ENCODE peak calls at places on chromosomes 11 and 22, in four cellular contexts. One of them, this sample, is unnamed.

GRCh38 chr22:38104084-38104483 is 6.4 kb downstream of the BAIAP2L2 start:
- DNase-seq in GM12878: no peak
- DNase-seq in HL-60: peak
- DNase-seq in K562: peak
- DNase-seq in this sample: no peak

GRCh38 chr22:25130462-25130861 is 69.2 kb upstream of the CRYBB3 start:
- DNase-seq in GM12878: no peak
- DNase-seq in HL-60: no peak
- DNase-seq in K562: no peak
- DNase-seq in this sample: no peak

GRCh38 chr11:86636275-86636674 is 36.1 kb downstream of the ME3 start:
- DNase-seq in GM12878: no peak
- DNase-seq in HL-60: no peak
- DNase-seq in K562: no peak
- DNase-seq in this sample: no peak

GRCh38 chr11:18907391-18907790 is 31.8 kb downstream of the MRGPRX1 start:
- DNase-seq in GM12878: no peak
- DNase-seq in HL-60: no peak
- DNase-seq in K562: no peak
- DNase-seq in this sample: no peak

GRCh38 chr11:119340335-119341221 is at the start of gene C1QTNF5:
- DNase-seq in GM12878: no peak
- DNase-seq in HL-60: no peak
- DNase-seq in K562: no peak
- DNase-seq in this sample: no peak

GRCh38 chr11:119734788-119735187 is 5.8 kb upstream of the NECTIN1 start:
- DNase-seq in GM12878: no peak
- DNase-seq in HL-60: no peak
- DNase-seq in K562: no peak
- DNase-seq in this sample: no peak

GRCh38 chr22:39316440-39317083 is 2.9 kb downstream of the RPL3 start:
- DNase-seq in GM12878: peak
- DNase-seq in HL-60: peak
- DNase-seq in K562: peak
- DNase-seq in this sample: no peak

GRCh38 chr22:43829448-43829821 is 17.3 kb upstream of the EFCAB6 start:
- DNase-seq in GM12878: no peak
- DNase-seq in HL-60: no peak
- DNase-seq in K562: no peak
- DNase-seq in this sample: no peak

GRCh38 chr11:77823775-77824174 is 2.8 kb downstream of the AAMDC start:
- DNase-seq in GM12878: no peak
- DNase-seq in HL-60: no peak
- DNase-seq in K562: no peak
- DNase-seq in this sample: no peak

GRCh38 chr22:45997077-45997774 is 20.3 kb upstream of the WNT7B start:
- DNase-seq in GM12878: no peak
- DNase-seq in HL-60: peak
- DNase-seq in K562: no peak
- DNase-seq in this sample: peak

GRCh38 chr22:38097557-38098409 is 12.7 kb downstream of the BAIAP2L2 start:
- DNase-seq in GM12878: no peak
- DNase-seq in HL-60: no peak
- DNase-seq in K562: peak
- DNase-seq in this sample: no peak

GRCh38 chr11:26247340-26247739 is 84.6 kb upstream of the ANO3 start:
- DNase-seq in GM12878: no peak
- DNase-seq in HL-60: no peak
- DNase-seq in K562: no peak
- DNase-seq in this sample: no peak

GRCh38 chr11:6259638-6260019 is at the start of gene CCKBR:
- DNase-seq in GM12878: no peak
- DNase-seq in HL-60: no peak
- DNase-seq in K562: no peak
- DNase-seq in this sample: no peak

GRCh38 chr11:132126973-132127900 is 756.8 kb downstream of the NTM start:
- DNase-seq in GM12878: no peak
- DNase-seq in HL-60: no peak
- DNase-seq in K562: no peak
- DNase-seq in this sample: no peak

GRCh38 chr11:107844041-107844440 is 14.5 kb downstream of the SLC35F2 start:
- DNase-seq in GM12878: no peak
- DNase-seq in HL-60: no peak
- DNase-seq in K562: no peak
- DNase-seq in this sample: no peak

GRCh38 chr22:24542641-24543040 is 12.3 kb downstream of the GUCD1 start:
- DNase-seq in GM12878: no peak
- DNase-seq in HL-60: no peak
- DNase-seq in K562: no peak
- DNase-seq in this sample: no peak

GRCh38 chr11:104668797-104669463 is 229.3 kb downstream of the CASP12 start:
- DNase-seq in GM12878: no peak
- DNase-seq in HL-60: no peak
- DNase-seq in K562: no peak
- DNase-seq in this sample: no peak

GRCh38 chr11:569273-569885 is 6.9 kb upstream of the PHRF1 start:
- DNase-seq in GM12878: no peak
- DNase-seq in HL-60: no peak
- DNase-seq in K562: no peak
- DNase-seq in this sample: no peak

GRCh38 chr11:71426413-71426812 is 21.8 kb downstream of the DHCR7 start:
- DNase-seq in GM12878: peak
- DNase-seq in HL-60: no peak
- DNase-seq in K562: no peak
- DNase-seq in this sample: no peak

GRCh38 chr11:104105155-104105554 is 58.8 kb downstream of the PDGFD start:
- DNase-seq in GM12878: no peak
- DNase-seq in HL-60: no peak
- DNase-seq in K562: no peak
- DNase-seq in this sample: no peak

GRCh38 chr11:111388431-111388830 is 9.4 kb upstream of the POU2AF1 start:
- DNase-seq in GM12878: no peak
- DNase-seq in HL-60: no peak
- DNase-seq in K562: no peak
- DNase-seq in this sample: no peak

GRCh38 chr11:17786824-17787525 is 52.4 kb downstream of the KCNC1 start:
- DNase-seq in GM12878: no peak
- DNase-seq in HL-60: no peak
- DNase-seq in K562: no peak
- DNase-seq in this sample: no peak

GRCh38 chr11:6828103-6828502 is 17.4 kb upstream of the OR10A5 start:
- DNase-seq in GM12878: no peak
- DNase-seq in HL-60: no peak
- DNase-seq in K562: no peak
- DNase-seq in this sample: no peak

GRCh38 chr11:86174101-86175046 is 70.2 kb upstream of the EED start:
- DNase-seq in GM12878: no peak
- DNase-seq in HL-60: no peak
- DNase-seq in K562: peak
- DNase-seq in this sample: no peak

GRCh38 chr22:47221840-47222615 is 459.6 kb downstream of the TBC1D22A start:
- DNase-seq in GM12878: no peak
- DNase-seq in HL-60: no peak
- DNase-seq in K562: no peak
- DNase-seq in this sample: no peak

GRCh38 chr11:20363500-20364411 is at the start of gene HTATIP2:
- DNase-seq in GM12878: no peak
- DNase-seq in HL-60: peak
- DNase-seq in K562: peak
- DNase-seq in this sample: peak

GRCh38 chr11:61842421-61842820 is 14.3 kb downstream of the FADS2 start:
- DNase-seq in GM12878: no peak
- DNase-seq in HL-60: no peak
- DNase-seq in K562: no peak
- DNase-seq in this sample: no peak

GRCh38 chr22:39494471-39495120 is 7.5 kb upstream of the MIEF1 start:
- DNase-seq in GM12878: no peak
- DNase-seq in HL-60: peak
- DNase-seq in K562: no peak
- DNase-seq in this sample: no peak

GRCh38 chr11:128506384-128506783 is 81.0 kb downstream of the ETS1 start:
- DNase-seq in GM12878: no peak
- DNase-seq in HL-60: no peak
- DNase-seq in K562: no peak
- DNase-seq in this sample: no peak

GRCh38 chr11:71248656-71249055 is 3.7 kb downstream of the SHANK2 start:
- DNase-seq in GM12878: no peak
- DNase-seq in HL-60: no peak
- DNase-seq in K562: no peak
- DNase-seq in this sample: no peak

GRCh38 chr22:31083923-31084810 is 3.0 kb downstream of the SMTN start:
- DNase-seq in GM12878: no peak
- DNase-seq in HL-60: no peak
- DNase-seq in K562: peak
- DNase-seq in this sample: peak

GRCh38 chr11:86459682-86460460 is 85.2 kb downstream of the CCDC81 start:
- DNase-seq in GM12878: no peak
- DNase-seq in HL-60: no peak
- DNase-seq in K562: no peak
- DNase-seq in this sample: no peak

GRCh38 chr11:7413961-7414728 is 71.2 kb upstream of the OLFML1 start:
- DNase-seq in GM12878: no peak
- DNase-seq in HL-60: no peak
- DNase-seq in K562: no peak
- DNase-seq in this sample: no peak

GRCh38 chr11:8779732-8780131 is 97.1 kb downstream of the RPL27A start:
- DNase-seq in GM12878: no peak
- DNase-seq in HL-60: no peak
- DNase-seq in K562: no peak
- DNase-seq in this sample: no peak

GRCh38 chr22:40890881-40891280 is 29.0 kb upstream of the DNAJB7 start:
- DNase-seq in GM12878: no peak
- DNase-seq in HL-60: no peak
- DNase-seq in K562: no peak
- DNase-seq in this sample: no peak

GRCh38 chr22:44661070-44661469 is 40.9 kb upstream of the PRR5 start:
- DNase-seq in GM12878: no peak
- DNase-seq in HL-60: no peak
- DNase-seq in K562: no peak
- DNase-seq in this sample: no peak

GRCh38 chr22:30754971-30755759 is 60.5 kb downstream of the OSBP2 start:
- DNase-seq in GM12878: no peak
- DNase-seq in HL-60: peak
- DNase-seq in K562: peak
- DNase-seq in this sample: peak

GRCh38 chr11:64970731-64971151 is 1.2 kb downstream of the MAJIN start:
- DNase-seq in GM12878: no peak
- DNase-seq in HL-60: no peak
- DNase-seq in K562: no peak
- DNase-seq in this sample: no peak

GRCh38 chr11:95593101-95593500 is 196.5 kb downstream of the FAM76B start:
- DNase-seq in GM12878: no peak
- DNase-seq in HL-60: no peak
- DNase-seq in K562: no peak
- DNase-seq in this sample: no peak

DNA sequence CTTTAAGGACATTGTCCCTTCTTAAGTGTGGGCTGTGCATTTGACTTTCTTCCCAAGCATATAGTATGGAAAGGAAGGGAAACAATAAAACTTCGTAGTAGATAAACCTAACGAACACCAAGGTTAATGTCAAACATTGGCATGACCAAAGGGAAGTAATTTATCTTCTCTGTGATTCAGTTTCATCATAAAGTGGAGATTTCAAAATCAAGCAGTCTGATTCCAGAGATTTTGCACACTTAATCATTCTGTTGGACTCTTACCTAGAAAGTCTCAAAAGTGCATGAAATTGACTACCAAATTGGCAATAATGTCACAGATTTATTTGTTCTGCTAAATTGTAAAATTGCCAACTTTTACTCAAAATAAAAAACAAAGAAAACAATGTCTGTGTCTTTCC is 559.7 kb downstream of the JRKL start:
- DNase-seq in GM12878: no peak
- DNase-seq in HL-60: no peak
- DNase-seq in K562: no peak
- DNase-seq in this sample: no peak
- TF ChIP-seq SPI1 in GM12878: no peak
- TF ChIP-seq SPI1 in HL-60: no peak
- TF ChIP-seq SPI1 in K562: no peak
- TF ChIP-seq SPI1 in this sample: no peak

GRCh38 chr11:46278387-46279173 is 1.1 kb downstream of the CREB3L1 start:
- DNase-seq in GM12878: no peak
- DNase-seq in HL-60: no peak
- DNase-seq in K562: peak
- DNase-seq in this sample: no peak
- TF ChIP-seq POLR2AphosphoS5 in GM12878: no peak
- TF ChIP-seq POLR2AphosphoS5 in HL-60: no peak
- TF ChIP-seq POLR2AphosphoS5 in K562: peak
- TF ChIP-seq POLR2AphosphoS5 in this sample: no peak

GRCh38 chr11:109804911-109805310 is 288.3 kb upstream of the ZC3H12C start:
- DNase-seq in GM12878: no peak
- DNase-seq in HL-60: no peak
- DNase-seq in K562: no peak
- DNase-seq in this sample: no peak

GRCh38 chr11:109806205-109806604 is 287.0 kb upstream of the ZC3H12C start:
- DNase-seq in GM12878: no peak
- DNase-seq in HL-60: no peak
- DNase-seq in K562: no peak
- DNase-seq in this sample: no peak

GRCh38 chr11:109808569-109808968 is 284.6 kb upstream of the ZC3H12C start:
- DNase-seq in GM12878: no peak
- DNase-seq in HL-60: no peak
- DNase-seq in K562: no peak
- DNase-seq in this sample: no peak
- TF ChIP-seq SPI1 in GM12878: no peak
- TF ChIP-seq SPI1 in HL-60: peak
- TF ChIP-seq SPI1 in K562: no peak
- TF ChIP-seq SPI1 in this sample: no peak

DNA sequence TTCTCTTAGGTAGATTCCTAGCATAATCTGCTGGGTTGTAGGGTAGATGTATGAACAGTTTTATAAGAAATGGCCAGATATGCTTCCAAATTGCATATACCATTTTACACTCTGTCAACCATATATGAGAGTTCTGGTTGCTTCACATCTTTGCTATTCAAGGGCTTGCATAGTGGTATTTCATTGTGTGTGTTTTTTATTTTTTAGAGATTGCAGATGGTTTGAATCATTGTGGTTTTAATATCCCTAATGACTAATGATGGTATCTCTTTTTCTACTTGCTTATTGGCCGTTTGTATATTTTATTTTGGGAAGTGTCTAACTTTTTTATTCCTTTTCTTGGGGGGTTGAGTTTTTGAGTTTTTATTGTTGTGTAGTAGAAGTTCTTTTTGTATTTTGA is 26.9 kb downstream of the RNF214 start:
- DNase-seq in GM12878: no peak
- DNase-seq in HL-60: no peak
- DNase-seq in K562: no peak
- DNase-seq in this sample: no peak
- TF ChIP-seq POLR2AphosphoS5 in GM12878: no peak
- TF ChIP-seq POLR2AphosphoS5 in HL-60: no peak
- TF ChIP-seq POLR2AphosphoS5 in K562: no peak
- TF ChIP-seq POLR2AphosphoS5 in this sample: no peak

GRCh38 chr11:66100272-66101037 is 30.4 kb downstream of the PACS1 start:
- DNase-seq in GM12878: no peak
- DNase-seq in HL-60: peak
- DNase-seq in K562: no peak
- DNase-seq in this sample: peak
- TF ChIP-seq SPI1 in GM12878: no peak
- TF ChIP-seq SPI1 in HL-60: peak
- TF ChIP-seq SPI1 in K562: no peak
- TF ChIP-seq SPI1 in this sample: no peak